ENCODE peak calls at places on chromosomes 2 and 18, in six cellular contexts. A, D, G, E, S and W are unnamed samples.

GRCh38 chr2:86225581-86225980 is 26.3 kb downstream of the MRPL35 start:
- DNase-seq in E (peak; percentile 38), A (no peak), S (peak; percentile 38), G (no peak), D (peak; percentile 80), W (peak; percentile 61)

GRCh38 chr2:169732583-169733358 is 861 bp upstream of the KLHL23 start:
- DNase-seq in S (no peak), A (no peak), E (no peak), G (no peak), D (no peak), W (no peak)

GRCh38 chr18:44927127-44927849 is 246.6 kb downstream of the SETBP1 start:
- DNase-seq in S (no peak), E (no peak), G (no peak), A (no peak), D (no peak), W (no peak)

GRCh38 chr2:23614701-23615100 is 229.7 kb downstream of the KLHL29 start:
- DNase-seq in A (no peak), G (peak; percentile 25), E (no peak), S (no peak), D (no peak), W (no peak)

GRCh38 chr18:35296079-35296478 is 6.0 kb upstream of the ZSCAN30 start:
- DNase-seq in S (no peak), D (no peak), E (no peak), G (no peak), A (no peak), W (no peak)

GRCh38 chr2:112942654-112943002 is 31.7 kb downstream of the IL37 start:
- DNase-seq in A (no peak), S (no peak), G (no peak), E (no peak), D (no peak), W (no peak)

GRCh38 chr18:37334494-37335125 is 231.0 kb downstream of the CELF4 start:
- DNase-seq in E (peak; percentile 18), A (no peak), D (no peak), S (no peak), G (no peak), W (no peak)

GRCh38 chr2:217396165-217396564 is 536.3 kb upstream of the TNP1 start:
- DNase-seq in G (no peak), E (no peak), D (no peak), A (no peak), S (no peak), W (no peak)

GRCh38 chr18:62325806-62326645 is 916 bp downstream of the TNFRSF11A start:
- DNase-seq in G (peak; percentile 59), D (peak; percentile 46), E (no peak), S (no peak), A (no peak), W (no peak)

GRCh38 chr2:128448331-128449225 is 129.9 kb upstream of the HS6ST1 start:
- DNase-seq in S (no peak), E (no peak), D (no peak), A (peak; percentile 75), G (no peak), W (no peak)

GRCh38 chr2:38474058-38474457 is 97.0 kb upstream of the ATL2 start:
- DNase-seq in G (no peak), D (no peak), A (no peak), S (no peak), E (no peak), W (no peak)

GRCh38 chr2:48450936-48451602 is 78.9 kb upstream of the STON1 start:
- DNase-seq in E (no peak), S (no peak), A (no peak), G (no peak), D (no peak), W (no peak)

GRCh38 chr18:77103181-77103875 is 29.3 kb downstream of the MBP start:
- DNase-seq in D (no peak), A (peak; percentile 66), E (no peak), S (no peak), G (no peak), W (no peak)